ENCODE peak calls at places on chromosome 10, in seven cellular contexts. B, D, N, C, T, Z and O are unnamed samples.

GRCh38 chr10:69410487-69410886 is 6.2 kb downstream of the TACR2 start:
- DNase-seq in B (no peak), D (no peak), N (no peak), C (no peak), T (no peak), Z (no peak), O (no peak)

GRCh38 chr10:77390481-77390891 is 247.1 kb downstream of the KCNMA1 start:
- DNase-seq in B (no peak), D (no peak), N (no peak), C (no peak), T (no peak), Z (no peak), O (no peak)

GRCh38 chr10:77784856-77785255 is 141.7 kb downstream of the DLG5 start:
- DNase-seq in B (no peak), D (no peak), N (no peak), C (no peak), T (no peak), Z (no peak), O (no peak)

GRCh38 chr10:3549118-3549517 is 235.9 kb downstream of the KLF6 start:
- DNase-seq in B (no peak), D (no peak), N (no peak), C (no peak), T (no peak), Z (no peak), O (no peak)

GRCh38 chr10:13695588-13695987 is 108.8 kb downstream of the PRPF18 start:
- DNase-seq in B (no peak), D (no peak), N (no peak), C (no peak), T (no peak), Z (no peak), O (no peak)

GRCh38 chr10:112520864-112521263 is 73.8 kb downstream of the VTI1A start:
- DNase-seq in B (no peak), D (no peak), N (no peak), C (no peak), T (no peak), Z (no peak), O (no peak)

GRCh38 chr10:44071479-44071878 is 313.4 kb downstream of the CXCL12 start:
- DNase-seq in B (no peak), D (no peak), N (no peak), C (no peak), T (no peak), Z (no peak), O (no peak)

GRCh38 chr10:92811986-92812385 is 36.3 kb upstream of the EXOC6 start:
- DNase-seq in B (no peak), D (no peak), N (peak; percentile 60), C (no peak), T (no peak), Z (no peak), O (no peak)

GRCh38 chr10:17128261-17128660 is 1.4 kb downstream of the CUBN start:
- DNase-seq in B (no peak), D (no peak), N (no peak), C (no peak), T (no peak), Z (no peak), O (no peak)

GRCh38 chr10:17123062-17123661 is 6.4 kb downstream of the CUBN start:
- DNase-seq in B (no peak), D (no peak), N (no peak), C (no peak), T (no peak), Z (no peak), O (no peak)

GRCh38 chr10:17126327-17126726 is 3.3 kb downstream of the CUBN start:
- DNase-seq in B (no peak), D (no peak), N (no peak), C (no peak), T (no peak), Z (no peak), O (no peak)

GRCh38 chr10:17123961-17124360 is 5.7 kb downstream of the CUBN start:
- DNase-seq in B (no peak), D (no peak), N (no peak), C (no peak), T (no peak), Z (peak; percentile 55), O (no peak)

GRCh38 chr10:17125316-17125715 is 4.3 kb downstream of the CUBN start:
- DNase-seq in B (no peak), D (no peak), N (no peak), C (no peak), T (no peak), Z (no peak), O (no peak)
- TF ChIP-seq SIN3A in B (no peak), D (no peak), N (no peak), C (no peak), T (no peak), Z (no peak), O (no peak)

GRCh38 chr10:95818010-95818409 is 62.0 kb downstream of the ENTPD1 start:
- DNase-seq in B (no peak), D (no peak), N (no peak), C (no peak), T (no peak), Z (no peak), O (no peak)

GRCh38 chr10:95821766-95822165 is 65.8 kb downstream of the ENTPD1 start:
- DNase-seq in B (no peak), D (no peak), N (no peak), C (no peak), T (no peak), Z (no peak), O (no peak)

GRCh38 chr10:95820363-95820762 is 64.4 kb downstream of the ENTPD1 start:
- DNase-seq in B (no peak), D (no peak), N (no peak), C (no peak), T (no peak), Z (no peak), O (no peak)

GRCh38 chr10:95818663-95819062 is 62.7 kb downstream of the ENTPD1 start:
- DNase-seq in B (no peak), D (no peak), N (no peak), C (no peak), T (no peak), Z (peak; percentile 79), O (no peak)

DNA sequence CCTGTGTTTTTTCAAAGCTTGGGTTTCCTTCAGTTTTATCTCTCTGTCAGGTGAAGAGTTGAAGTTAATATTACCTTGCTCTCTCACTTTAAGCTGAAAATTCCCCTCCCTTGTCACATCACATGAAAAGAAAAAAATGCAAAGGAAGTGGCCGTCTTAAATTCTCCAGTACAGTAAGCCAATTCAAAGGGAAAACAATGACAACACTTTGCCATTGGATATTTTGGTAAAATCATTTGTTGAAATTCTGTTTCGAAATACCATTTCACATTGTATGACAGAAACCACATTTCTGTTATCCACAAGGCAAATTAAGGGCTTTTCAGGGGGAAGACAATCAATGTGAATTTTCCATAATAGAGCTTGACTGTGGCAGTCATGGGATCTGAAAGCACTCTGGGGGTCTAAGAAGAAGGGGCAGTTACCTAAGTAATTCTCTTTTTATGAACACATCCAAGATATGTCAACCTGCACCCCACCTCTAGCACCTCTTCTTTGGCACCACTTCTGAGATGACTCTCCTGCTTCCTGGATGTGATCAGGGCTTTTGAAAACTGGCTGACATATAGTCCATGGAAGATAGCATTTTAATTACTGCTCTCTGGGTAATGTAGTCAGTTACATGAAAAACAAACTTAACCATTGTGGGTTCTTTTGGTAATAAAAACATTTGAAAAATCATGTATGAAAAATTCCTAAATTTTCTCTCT is 63.8 kb downstream of the ENTPD1 start:
- DNase-seq in B (no peak), D (no peak), N (no peak), C (no peak), T (no peak), Z (no peak), O (no peak)
- TF ChIP-seq SIN3A in B (no peak), D (no peak), N (no peak), C (no peak), T (peak; percentile 32), Z (no peak), O (no peak)

GRCh38 chr10:124161212-124162000 is 68.0 kb upstream of the CHST15 start:
- DNase-seq in B (no peak), D (no peak), N (no peak), C (no peak), T (no peak), Z (no peak), O (no peak)

GRCh38 chr10:124158592-124158991 is 65.2 kb upstream of the CHST15 start:
- DNase-seq in B (no peak), D (no peak), N (no peak), C (peak; percentile 8), T (no peak), Z (no peak), O (no peak)

GRCh38 chr10:124162774-124163354 is 69.5 kb upstream of the CHST15 start:
- DNase-seq in B (no peak), D (no peak), N (no peak), C (no peak), T (no peak), Z (no peak), O (no peak)

GRCh38 chr10:124162136-124162535 is 68.7 kb upstream of the CHST15 start:
- DNase-seq in B (no peak), D (no peak), N (no peak), C (no peak), T (no peak), Z (no peak), O (no peak)

DNA sequence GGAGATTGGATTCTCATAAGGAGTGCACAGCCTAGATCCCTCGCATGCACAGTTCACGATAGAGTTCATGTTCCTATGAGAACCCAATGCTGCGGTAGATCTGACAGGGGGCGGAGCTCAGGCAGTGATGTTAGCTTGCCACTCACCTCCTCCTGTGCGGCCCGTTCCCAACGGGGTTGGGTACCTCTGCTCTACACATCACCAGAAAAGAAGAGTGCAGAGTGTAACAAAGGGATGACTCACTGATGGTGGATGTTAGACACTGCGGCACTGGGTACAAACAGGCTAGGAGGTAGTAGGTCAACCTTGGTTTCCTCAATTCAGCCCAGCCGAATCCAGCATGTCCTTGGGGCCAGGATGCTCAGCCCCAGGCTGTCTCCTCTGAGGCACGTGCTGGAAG is 66.8 kb upstream of the CHST15 start:
- DNase-seq in B (no peak), D (no peak), N (no peak), C (no peak), T (no peak), Z (no peak), O (no peak)
- TF ChIP-seq SIN3A in B (no peak), D (no peak), N (no peak), C (no peak), T (no peak), Z (no peak), O (no peak)

DNA sequence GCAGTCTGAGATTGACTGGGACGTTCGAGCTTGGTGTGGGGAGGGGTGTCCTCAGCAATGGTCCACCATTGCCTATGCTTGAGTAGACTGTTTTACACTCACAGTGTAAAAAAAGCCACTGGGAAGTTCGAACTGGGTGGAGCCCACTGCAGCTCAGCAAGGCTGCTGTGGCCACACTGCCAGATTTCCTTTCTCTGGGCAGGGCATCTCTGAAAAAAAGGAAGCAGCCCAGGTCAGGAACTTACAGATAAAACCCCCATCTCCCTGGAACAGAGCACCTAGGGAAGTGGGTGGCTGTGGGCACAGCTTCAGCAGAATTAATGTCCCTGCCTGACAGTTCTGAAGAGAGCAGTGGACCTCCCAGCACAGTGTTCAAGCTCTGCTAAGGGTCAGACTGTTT is 80.3 kb downstream of the BICC1 start:
- DNase-seq in B (no peak), D (no peak), N (no peak), C (no peak), T (no peak), Z (no peak), O (no peak)
- TF ChIP-seq SIN3A in B (no peak), D (no peak), N (no peak), C (no peak), T (no peak), Z (no peak), O (no peak)

GRCh38 chr10:102117391-102118159 is 2.6 kb downstream of the LDB1 start:
- DNase-seq in B (no peak), D (no peak), N (peak; percentile 89), C (no peak), T (no peak), Z (peak; percentile 78), O (no peak)
- TF ChIP-seq SIN3A in B (no peak), D (no peak), N (peak; percentile 23), C (no peak), T (peak; percentile 36), Z (no peak), O (no peak)